ENCODE peak calls at places on chromosome 6, in six cellular contexts. S, A, E, O, W and F are unnamed samples. For H3K4me1, the result is how much of the 10 kb centered on the place peaks cover.

GRCh38 chr6:41768545-41769308 is 11.0 kb downstream of the FRS3 start:
- DNase-seq in E (no peak), S (no peak), A (no peak), O (no peak), W (peak), F (no peak)

GRCh38 chr6:55918639-55919038 is 43.2 kb upstream of the BMP5 start:
- DNase-seq in O (no peak), E (no peak), S (no peak), A (no peak), W (no peak), F (no peak)

GRCh38 chr6:47478233-47479155 is 905 bp downstream of the CD2AP start:
- DNase-seq in W (no peak), O (no peak), S (peak), A (no peak), E (peak), F (no peak)

GRCh38 chr6:3999800-4000661 is 78.9 kb downstream of the FAM217A start:
- DNase-seq in A (no peak), S (no peak), E (peak), O (no peak), W (no peak), F (no peak)

GRCh38 chr6:29696147-29697129 is 15.5 kb upstream of the ZFP57 start:
- DNase-seq in E (peak), W (no peak), O (no peak), A (no peak), S (no peak), F (no peak)

GRCh38 chr6:120648713-120649112 is 685.6 kb downstream of the TBC1D32 start:
- DNase-seq in O (no peak), E (no peak), A (no peak), W (no peak), S (no peak), F (no peak)

GRCh38 chr6:90406142-90406794 is 109.6 kb upstream of the BACH2 start:
- DNase-seq in O (no peak), E (no peak), S (no peak), W (no peak), A (no peak), F (no peak)

GRCh38 chr6:33967966-33968724 is 164.3 kb upstream of the MLN start:
- DNase-seq in A (no peak), E (peak), O (no peak), S (no peak), W (peak), F (peak)

GRCh38 chr6:72035483-72035882 is 149.1 kb downstream of the RIMS1 start:
- DNase-seq in A (no peak), S (no peak), E (no peak), O (no peak), W (no peak), F (no peak)

GRCh38 chr6:104268389-104268788 is 591.3 kb downstream of the HACE1 start:
- DNase-seq in A (no peak), S (no peak), O (no peak), E (no peak), W (no peak), F (no peak)

GRCh38 chr6:72748759-72749158 is 126.9 kb downstream of the KCNQ5 start:
- DNase-seq in W (no peak), S (no peak), E (no peak), A (no peak), O (no peak), F (no peak)

GRCh38 chr6:293185-294174 is 1.2 kb downstream of the DUSP22 start:
- DNase-seq in O (no peak), E (peak), A (peak), W (no peak), S (no peak), F (peak)

GRCh38 chr6:139863964-139864363 is 489.5 kb upstream of the CITED2 start:
- DNase-seq in O (no peak), S (no peak), A (no peak), W (no peak), E (no peak), F (no peak)

GRCh38 chr6:53492860-53493634 is 51.9 kb downstream of the GCLC start:
- DNase-seq in O (no peak), S (no peak), A (no peak), E (peak), W (no peak), F (no peak)

GRCh38 chr6:19805146-19805515 is 32.0 kb upstream of the ID4 start:
- DNase-seq in E (peak), S (no peak), W (no peak), O (no peak), A (no peak), F (no peak)

GRCh38 chr6:137167702-137168377 is 5.6 kb downstream of the IL22RA2 start:
- DNase-seq in O (no peak), W (no peak), A (no peak), E (no peak), S (no peak), F (no peak)

GRCh38 chr6:34189806-34190503 is 44.1 kb upstream of the GRM4 start:
- DNase-seq in S (peak), A (peak), W (peak), O (no peak), E (no peak), F (peak)

GRCh38 chr6:85129881-85130280 is 320.0 kb upstream of the NT5E start:
- DNase-seq in W (no peak), A (no peak), E (no peak), S (no peak), O (no peak), F (no peak)

GRCh38 chr6:117550618-117551242 is 51.6 kb downstream of the GOPC start:
- DNase-seq in E (no peak), W (no peak), S (no peak), A (no peak), O (no peak), F (no peak)

GRCh38 chr6:167211870-167212715 is 54.3 kb upstream of the GPR31 start:
- DNase-seq in S (no peak), O (no peak), A (no peak), E (no peak), W (no peak), F (no peak)

GRCh38 chr6:111663232-111663631 is 57.6 kb upstream of the TRAF3IP2 start:
- DNase-seq in A (no peak), O (no peak), W (no peak), E (peak), S (peak), F (peak)

DNA sequence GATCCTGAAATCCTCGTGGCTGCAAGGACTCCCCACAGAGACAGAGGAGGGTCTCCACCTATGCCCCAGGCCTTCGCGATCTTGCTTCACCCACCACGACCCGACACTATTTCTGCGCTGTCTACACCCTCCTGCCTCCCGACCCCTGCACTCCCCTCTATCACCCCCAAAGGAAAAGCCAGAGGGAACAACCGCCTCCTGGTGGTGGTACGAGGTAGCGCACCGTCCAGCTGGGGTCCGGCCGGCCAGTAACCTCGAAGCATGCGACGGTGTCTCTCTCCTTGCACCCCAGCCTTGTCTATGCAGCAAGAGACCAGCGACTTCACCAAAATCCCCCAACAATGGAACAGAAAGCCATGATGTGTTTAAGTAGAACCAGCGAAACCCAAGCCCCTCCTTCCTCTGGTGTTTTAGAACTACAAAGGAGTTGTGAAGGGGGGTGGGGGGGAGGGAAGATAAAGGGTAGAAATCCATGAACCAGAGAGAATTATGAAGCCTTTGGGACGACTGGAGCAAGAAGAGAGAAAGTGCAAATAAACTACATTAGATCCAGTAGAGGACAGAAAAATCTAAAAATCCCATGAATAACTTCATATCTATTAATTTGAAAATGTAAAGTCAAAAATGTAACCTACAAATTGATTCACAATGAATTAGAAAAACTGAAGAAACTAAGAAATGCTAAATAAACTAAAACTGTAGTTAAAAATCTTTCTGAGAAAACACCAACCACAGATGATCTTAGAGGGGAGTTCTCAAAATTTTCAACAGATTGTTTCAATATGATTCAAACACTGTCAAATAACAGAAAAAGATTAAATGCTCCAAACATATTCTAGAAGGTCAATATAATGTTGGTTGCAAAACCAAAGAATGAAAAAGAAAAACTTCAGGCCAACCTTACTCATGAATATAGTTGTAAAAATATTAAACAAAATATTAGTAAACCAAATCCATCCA is 168.0 kb downstream of the CDK19 start:
- DNase-seq in E (peak), A (no peak), O (no peak), S (no peak), W (no peak), F (no peak)
- TF ChIP-seq CTCF in E (peak), A (no peak), O (no peak), S (peak), W (no peak), F (no peak)

GRCh38 chr6:26351544-26351953 is 13.4 kb upstream of the BTN3A2 start:
- DNase-seq in S (no peak), O (no peak), E (no peak), A (no peak), W (no peak), F (no peak)

GRCh38 chr6:26354162-26354561 is 10.8 kb upstream of the BTN3A2 start:
- DNase-seq in O (no peak), S (no peak), E (no peak), W (no peak), A (no peak), F (no peak)

GRCh38 chr6:26350858-26351543 is 14.0 kb upstream of the BTN3A2 start:
- DNase-seq in A (no peak), E (no peak), O (no peak), S (no peak), W (no peak), F (no peak)

GRCh38 chr6:26349964-26350857 is 14.8 kb upstream of the BTN3A2 start:
- DNase-seq in A (no peak), E (no peak), W (no peak), O (no peak), S (no peak), F (no peak)

DNA sequence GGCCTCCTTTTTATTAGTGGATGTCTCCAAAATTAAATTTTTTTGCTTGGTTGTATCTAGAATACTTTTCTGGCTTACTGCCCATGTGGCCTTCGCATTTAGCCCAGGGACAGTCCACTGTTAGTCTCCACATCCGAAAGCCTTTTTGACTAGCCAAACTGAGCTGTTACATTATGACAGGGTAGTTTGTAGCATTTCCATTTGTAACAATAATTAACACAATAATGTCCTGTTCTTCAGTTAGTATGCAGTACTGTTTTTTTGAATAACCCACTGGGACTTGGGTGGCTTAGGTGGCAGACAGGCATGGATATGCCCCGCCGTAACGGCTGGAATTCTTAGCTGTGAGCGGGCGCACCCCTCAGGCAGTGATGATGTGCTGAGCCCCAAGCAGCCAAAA is 12.7 kb upstream of the BTN3A2 start:
- DNase-seq in S (no peak), O (no peak), W (no peak), A (no peak), E (no peak), F (no peak)
- H3K27ac ChIP-seq in S (no peak), O (no peak), W (no peak), A (no peak), E (no peak), F (no peak)

GRCh38 chr6:105601541-105602174 is 198.8 kb upstream of the PREP start:
- DNase-seq in O (no peak), E (no peak), A (no peak), W (peak), S (peak), F (peak)
- H3K4me1 ChIP-seq in O (under half), E (under half), A (under half), W (under half), S (under half), F (under half)

GRCh38 chr6:82353848-82354247 is 9.8 kb upstream of the TPBG start:
- DNase-seq in S (no peak), O (no peak), E (no peak), A (no peak), W (no peak), F (no peak)
- TF ChIP-seq CTCF in S (no peak), O (no peak), E (no peak), A (no peak), W (no peak), F (no peak)

GRCh38 chr6:17962436-17963031 is 24.9 kb downstream of the KIF13A start:
- DNase-seq in W (peak), O (no peak), A (no peak), S (peak), E (no peak), F (peak)
- H3K27ac ChIP-seq in W (no peak), O (peak), A (no peak), S (peak), E (no peak), F (peak)